ENCODE peak calls at places on chromosomes 1 and 21, in six cellular contexts. One of them, this sample, is unnamed.

GRCh38 chr21:45522986-45523385 is 19.3 kb downstream of the SLC19A1 start:
- DNase-seq in colonic mucosa: no peak
- DNase-seq in tibial nerve: no peak
- DNase-seq in endothelial cell: no peak
- DNase-seq in GM13977: no peak
- DNase-seq in fibroblast of lung: no peak
- DNase-seq in this sample: no peak

GRCh38 chr1:63817152-63817667 is 43.4 kb downstream of the ROR1 start:
- DNase-seq in fibroblast of lung: peak
- DNase-seq in GM13977: no peak
- DNase-seq in endothelial cell: no peak
- DNase-seq in tibial nerve: no peak
- DNase-seq in colonic mucosa: no peak
- DNase-seq in this sample: no peak

GRCh38 chr1:218347316-218347712 is 2.2 kb downstream of the TGFB2 start:
- DNase-seq in GM13977: no peak
- DNase-seq in colonic mucosa: no peak
- DNase-seq in fibroblast of lung: peak
- DNase-seq in tibial nerve: no peak
- DNase-seq in endothelial cell: no peak
- DNase-seq in this sample: peak

GRCh38 chr21:39094847-39095525 is 88.3 kb downstream of the PSMG1 start:
- DNase-seq in GM13977: no peak
- DNase-seq in fibroblast of lung: peak
- DNase-seq in endothelial cell: no peak
- DNase-seq in colonic mucosa: no peak
- DNase-seq in tibial nerve: no peak
- DNase-seq in this sample: no peak

GRCh38 chr1:225378880-225379279 is 49.0 kb downstream of the LBR start:
- DNase-seq in fibroblast of lung: peak
- DNase-seq in GM13977: no peak
- DNase-seq in tibial nerve: no peak
- DNase-seq in colonic mucosa: no peak
- DNase-seq in endothelial cell: no peak
- DNase-seq in this sample: peak

GRCh38 chr1:111082421-111083192 is 57.3 kb downstream of the DRAM2 start:
- DNase-seq in endothelial cell: no peak
- DNase-seq in tibial nerve: no peak
- DNase-seq in colonic mucosa: no peak
- DNase-seq in fibroblast of lung: peak
- DNase-seq in GM13977: no peak
- DNase-seq in this sample: no peak

GRCh38 chr1:153333902-153334301 is 14.7 kb downstream of the PGLYRP4 start:
- DNase-seq in colonic mucosa: no peak
- DNase-seq in endothelial cell: no peak
- DNase-seq in fibroblast of lung: no peak
- DNase-seq in tibial nerve: no peak
- DNase-seq in GM13977: no peak
- DNase-seq in this sample: no peak

GRCh38 chr1:52238474-52238873 is 96.6 kb downstream of the ZFYVE9 start:
- DNase-seq in endothelial cell: no peak
- DNase-seq in tibial nerve: no peak
- DNase-seq in GM13977: no peak
- DNase-seq in fibroblast of lung: peak
- DNase-seq in colonic mucosa: no peak
- DNase-seq in this sample: peak

GRCh38 chr1:226569879-226570547 is 21.4 kb downstream of the STUM start:
- DNase-seq in GM13977: peak
- DNase-seq in tibial nerve: no peak
- DNase-seq in endothelial cell: peak
- DNase-seq in fibroblast of lung: no peak
- DNase-seq in colonic mucosa: no peak
- DNase-seq in this sample: no peak

GRCh38 chr1:78157162-78157561 is 111.4 kb downstream of the GIPC2 start:
- DNase-seq in endothelial cell: no peak
- DNase-seq in tibial nerve: no peak
- DNase-seq in colonic mucosa: no peak
- DNase-seq in GM13977: no peak
- DNase-seq in fibroblast of lung: peak
- DNase-seq in this sample: peak

GRCh38 chr1:9078035-9078948 is 8.9 kb upstream of the SLC2A5 start:
- DNase-seq in tibial nerve: no peak
- DNase-seq in fibroblast of lung: peak
- DNase-seq in endothelial cell: no peak
- DNase-seq in GM13977: no peak
- DNase-seq in colonic mucosa: no peak
- DNase-seq in this sample: no peak

GRCh38 chr1:214404571-214405213 is 123.7 kb downstream of the SMYD2 start:
- DNase-seq in colonic mucosa: no peak
- DNase-seq in fibroblast of lung: peak
- DNase-seq in GM13977: no peak
- DNase-seq in tibial nerve: no peak
- DNase-seq in endothelial cell: no peak
- DNase-seq in this sample: peak

GRCh38 chr1:223031690-223032601 is 111.1 kb downstream of the TLR5 start:
- DNase-seq in colonic mucosa: peak
- DNase-seq in tibial nerve: peak
- DNase-seq in endothelial cell: no peak
- DNase-seq in GM13977: no peak
- DNase-seq in fibroblast of lung: peak
- DNase-seq in this sample: peak

GRCh38 chr21:16061194-16061593 is 331.4 kb downstream of the USP25 start:
- DNase-seq in fibroblast of lung: no peak
- DNase-seq in GM13977: no peak
- DNase-seq in endothelial cell: no peak
- DNase-seq in colonic mucosa: no peak
- DNase-seq in tibial nerve: no peak
- DNase-seq in this sample: no peak

GRCh38 chr1:86258106-86258505 is 101.5 kb upstream of the COL24A1 start:
- DNase-seq in endothelial cell: no peak
- DNase-seq in tibial nerve: no peak
- DNase-seq in colonic mucosa: no peak
- DNase-seq in GM13977: no peak
- DNase-seq in fibroblast of lung: peak
- DNase-seq in this sample: no peak

GRCh38 chr1:203672354-203672753 is 45.7 kb downstream of the ATP2B4 start:
- DNase-seq in tibial nerve: no peak
- DNase-seq in endothelial cell: no peak
- DNase-seq in fibroblast of lung: peak
- DNase-seq in colonic mucosa: peak
- DNase-seq in GM13977: no peak
- DNase-seq in this sample: no peak

GRCh38 chr1:175810305-175810704 is 66.9 kb upstream of the TNR start:
- DNase-seq in endothelial cell: no peak
- DNase-seq in tibial nerve: no peak
- DNase-seq in colonic mucosa: no peak
- DNase-seq in GM13977: no peak
- DNase-seq in fibroblast of lung: no peak
- DNase-seq in this sample: no peak

GRCh38 chr21:45365608-45366241 is 39.2 kb upstream of the COL18A1 start:
- DNase-seq in GM13977: no peak
- DNase-seq in endothelial cell: no peak
- DNase-seq in fibroblast of lung: peak
- DNase-seq in colonic mucosa: no peak
- DNase-seq in tibial nerve: no peak
- DNase-seq in this sample: no peak

GRCh38 chr1:173269490-173270230 is 62.5 kb upstream of the TNFSF4 start:
- DNase-seq in endothelial cell: no peak
- DNase-seq in fibroblast of lung: peak
- DNase-seq in GM13977: no peak
- DNase-seq in colonic mucosa: no peak
- DNase-seq in tibial nerve: no peak
- DNase-seq in this sample: peak

GRCh38 chr1:31216016-31216415 is 23.7 kb downstream of the NKAIN1 start:
- DNase-seq in endothelial cell: peak
- DNase-seq in fibroblast of lung: peak
- DNase-seq in colonic mucosa: peak
- DNase-seq in tibial nerve: no peak
- DNase-seq in GM13977: no peak
- DNase-seq in this sample: no peak

GRCh38 chr1:5424802-5425201 is 567.4 kb downstream of the NPHP4 start:
- DNase-seq in GM13977: no peak
- DNase-seq in endothelial cell: no peak
- DNase-seq in tibial nerve: no peak
- DNase-seq in colonic mucosa: no peak
- DNase-seq in fibroblast of lung: no peak
- DNase-seq in this sample: peak

GRCh38 chr1:114033219-114033706 is 54.0 kb downstream of the OLFML3 start:
- DNase-seq in endothelial cell: peak
- DNase-seq in colonic mucosa: no peak
- DNase-seq in fibroblast of lung: peak
- DNase-seq in tibial nerve: no peak
- DNase-seq in GM13977: peak
- DNase-seq in this sample: peak

GRCh38 chr1:47950481-47950880 is 46.7 kb downstream of the TRABD2B start:
- DNase-seq in endothelial cell: no peak
- DNase-seq in colonic mucosa: no peak
- DNase-seq in tibial nerve: no peak
- DNase-seq in fibroblast of lung: no peak
- DNase-seq in GM13977: no peak
- DNase-seq in this sample: no peak

GRCh38 chr1:151143986-151144385 is 2.4 kb downstream of the SEMA6C start:
- DNase-seq in fibroblast of lung: no peak
- DNase-seq in tibial nerve: no peak
- DNase-seq in endothelial cell: peak
- DNase-seq in GM13977: no peak
- DNase-seq in colonic mucosa: no peak
- DNase-seq in this sample: no peak

DNA sequence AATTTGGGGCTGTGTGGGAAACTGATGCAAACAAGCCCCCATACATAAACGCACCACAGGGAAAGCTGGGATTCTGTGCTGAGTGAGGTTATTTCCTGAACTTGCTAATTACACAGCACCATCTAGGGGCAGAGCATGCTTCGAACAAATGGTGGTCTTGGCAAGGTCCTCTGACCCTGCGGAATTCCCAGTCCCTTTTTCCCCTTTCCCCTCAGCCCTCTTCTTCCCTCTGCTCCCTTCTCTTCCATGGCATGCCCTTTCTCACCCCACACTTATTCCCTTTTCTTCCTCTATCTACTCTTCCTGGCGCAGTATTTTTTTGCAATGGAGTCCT is 134.5 kb upstream of the VANGL1 start:
- DNase-seq in colonic mucosa: no peak
- DNase-seq in tibial nerve: no peak
- DNase-seq in GM13977: no peak
- DNase-seq in fibroblast of lung: peak
- DNase-seq in endothelial cell: peak
- DNase-seq in this sample: peak
- TF ChIP-seq CTCF in colonic mucosa: no peak
- TF ChIP-seq CTCF in tibial nerve: no peak
- TF ChIP-seq CTCF in GM13977: no peak
- TF ChIP-seq CTCF in fibroblast of lung: peak
- TF ChIP-seq CTCF in endothelial cell: no peak
- TF ChIP-seq CTCF in this sample: peak

GRCh38 chr1:10688409-10688786 is 108.0 kb downstream of the CASZ1 start:
- DNase-seq in tibial nerve: no peak
- DNase-seq in GM13977: no peak
- DNase-seq in endothelial cell: no peak
- DNase-seq in colonic mucosa: no peak
- DNase-seq in fibroblast of lung: no peak
- DNase-seq in this sample: no peak

GRCh38 chr1:10691740-10692125 is 104.7 kb downstream of the CASZ1 start:
- DNase-seq in fibroblast of lung: no peak
- DNase-seq in colonic mucosa: no peak
- DNase-seq in tibial nerve: no peak
- DNase-seq in GM13977: no peak
- DNase-seq in endothelial cell: no peak
- DNase-seq in this sample: no peak

GRCh38 chr1:10692401-10693021 is 103.9 kb downstream of the CASZ1 start:
- DNase-seq in fibroblast of lung: no peak
- DNase-seq in tibial nerve: no peak
- DNase-seq in GM13977: peak
- DNase-seq in endothelial cell: peak
- DNase-seq in colonic mucosa: peak
- DNase-seq in this sample: peak

GRCh38 chr1:10691075-10691739 is 105.2 kb downstream of the CASZ1 start:
- DNase-seq in fibroblast of lung: no peak
- DNase-seq in colonic mucosa: no peak
- DNase-seq in tibial nerve: no peak
- DNase-seq in endothelial cell: no peak
- DNase-seq in GM13977: no peak
- DNase-seq in this sample: no peak

GRCh38 chr1:10690484-10690883 is 106.0 kb downstream of the CASZ1 start:
- DNase-seq in GM13977: no peak
- DNase-seq in endothelial cell: no peak
- DNase-seq in fibroblast of lung: no peak
- DNase-seq in colonic mucosa: no peak
- DNase-seq in tibial nerve: no peak
- DNase-seq in this sample: no peak
- TF ChIP-seq CTCF in GM13977: peak
- TF ChIP-seq CTCF in endothelial cell: no peak
- TF ChIP-seq CTCF in fibroblast of lung: no peak
- TF ChIP-seq CTCF in colonic mucosa: no peak
- TF ChIP-seq CTCF in tibial nerve: no peak
- TF ChIP-seq CTCF in this sample: no peak

GRCh38 chr1:209797978-209798639 is 7.8 kb downstream of the IRF6 start:
- DNase-seq in fibroblast of lung: peak
- DNase-seq in endothelial cell: no peak
- DNase-seq in GM13977: no peak
- DNase-seq in colonic mucosa: no peak
- DNase-seq in tibial nerve: no peak
- DNase-seq in this sample: no peak
- TF ChIP-seq CTCF in fibroblast of lung: no peak
- TF ChIP-seq CTCF in endothelial cell: no peak
- TF ChIP-seq CTCF in GM13977: no peak
- TF ChIP-seq CTCF in colonic mucosa: no peak
- TF ChIP-seq CTCF in tibial nerve: no peak
- TF ChIP-seq CTCF in this sample: no peak

GRCh38 chr1:6454856-6455751 is 10.9 kb downstream of the TNFRSF25 start:
- DNase-seq in tibial nerve: no peak
- DNase-seq in colonic mucosa: no peak
- DNase-seq in fibroblast of lung: peak
- DNase-seq in endothelial cell: peak
- DNase-seq in GM13977: no peak
- DNase-seq in this sample: no peak
- TF ChIP-seq CTCF in tibial nerve: no peak
- TF ChIP-seq CTCF in colonic mucosa: no peak
- TF ChIP-seq CTCF in fibroblast of lung: no peak
- TF ChIP-seq CTCF in endothelial cell: peak
- TF ChIP-seq CTCF in GM13977: peak
- TF ChIP-seq CTCF in this sample: no peak

GRCh38 chr1:165827199-165828102 is at the start of gene UCK2:
- DNase-seq in colonic mucosa: peak
- DNase-seq in GM13977: peak
- DNase-seq in endothelial cell: peak
- DNase-seq in fibroblast of lung: peak
- DNase-seq in tibial nerve: peak
- DNase-seq in this sample: peak

GRCh38 chr1:165826565-165826964 is 849 bp upstream of the UCK2 start:
- DNase-seq in GM13977: no peak
- DNase-seq in fibroblast of lung: no peak
- DNase-seq in tibial nerve: no peak
- DNase-seq in colonic mucosa: no peak
- DNase-seq in endothelial cell: no peak
- DNase-seq in this sample: no peak

GRCh38 chr1:165829888-165830287 is 2.5 kb downstream of the UCK2 start:
- DNase-seq in colonic mucosa: no peak
- DNase-seq in GM13977: no peak
- DNase-seq in tibial nerve: no peak
- DNase-seq in fibroblast of lung: no peak
- DNase-seq in endothelial cell: no peak
- DNase-seq in this sample: no peak

GRCh38 chr1:165828581-165829329 is 1.3 kb downstream of the UCK2 start:
- DNase-seq in GM13977: peak
- DNase-seq in colonic mucosa: peak
- DNase-seq in tibial nerve: no peak
- DNase-seq in fibroblast of lung: peak
- DNase-seq in endothelial cell: peak
- DNase-seq in this sample: peak

GRCh38 chr1:165828103-165828558 is 717 bp downstream of the UCK2 start:
- DNase-seq in endothelial cell: peak
- DNase-seq in fibroblast of lung: peak
- DNase-seq in tibial nerve: no peak
- DNase-seq in colonic mucosa: peak
- DNase-seq in GM13977: peak
- DNase-seq in this sample: peak
- TF ChIP-seq CTCF in endothelial cell: no peak
- TF ChIP-seq CTCF in fibroblast of lung: no peak
- TF ChIP-seq CTCF in tibial nerve: no peak
- TF ChIP-seq CTCF in colonic mucosa: no peak
- TF ChIP-seq CTCF in GM13977: no peak
- TF ChIP-seq CTCF in this sample: no peak